ENCODE peak calls at places on chromosomes 5 and 9, in nine cellular contexts. B is aorta, C is left ventricle myocardium inferior, M is RCC 7860, F is dorsolateral prefrontal cortex, O is AG04450, H is heart right ventricle, P is GOT3, U is fibroblast of gingiva. D is an unnamed sample.

GRCh38 chr5:124824637-124825158 is 78.3 kb upstream of the ZNF608 start:
- DNase-seq in B (no peak), C (no peak), M (peak), F (no peak), O (peak), H (no peak), P (no peak), U (peak), D (no peak)

GRCh38 chr9:4639420-4639819 is 22.7 kb upstream of the PLPP6 start:
- DNase-seq in B (no peak), C (no peak), M (no peak), F (no peak), O (no peak), H (no peak), P (no peak), U (no peak), D (no peak)

GRCh38 chr5:181246276-181247050 is 2.8 kb upstream of the RACK1 start:
- DNase-seq in B (peak), C (peak), M (peak), F (peak), O (peak), H (peak), P (no peak), U (peak), D (peak)

GRCh38 chr9:26262431-26262830 is 584.2 kb upstream of the TUSC1 start:
- DNase-seq in B (no peak), C (no peak), M (peak), F (no peak), O (no peak), H (no peak), P (no peak), U (no peak), D (no peak)

GRCh38 chr9:131407717-131408195 is 13.9 kb downstream of the PRRC2B start:
- DNase-seq in B (no peak), C (peak), M (no peak), F (peak), O (no peak), H (peak), P (no peak), U (peak), D (no peak)

GRCh38 chr9:133572821-133573361 is 36.3 kb downstream of the FAM163B start:
- DNase-seq in B (peak), C (peak), M (no peak), F (peak), O (no peak), H (peak), P (no peak), U (peak), D (no peak)

GRCh38 chr9:76223749-76224340 is 170.4 kb downstream of the RFK start:
- DNase-seq in B (no peak), C (no peak), M (no peak), F (no peak), O (peak), H (no peak), P (no peak), U (peak), D (no peak)

GRCh38 chr9:73742412-73742811 is 590.7 kb downstream of the ANXA1 start:
- DNase-seq in B (no peak), C (no peak), M (no peak), F (no peak), O (no peak), H (no peak), P (no peak), U (no peak), D (no peak)

D was measured in activated CD4-positive, CD25-positive, alpha-beta regulatory T cell treated with anti-CD3 and anti-CD28 coated beads, Interleukin-2, amount 50 U/mL, for 16 hours.